ENCODE peak calls at places on chromosomes 16 and 17, in five cellular contexts. W is cardiac muscle cell; U is posterior cingulate gyrus; N is activated CD4-positive, alpha-beta T cell treated with anti-CD3 and anti-CD28 coated beads, Interleukin-2, amount 50 U/mL, for 1 hour; A is amniotic stem cell. C is an unnamed sample.

GRCh38 chr17:71339219-71339618 is 781.6 kb upstream of the SOX9 start:
- DNase-seq in N (no peak), A (no peak), W (peak), U (no peak), C (no peak)

GRCh38 chr17:42844761-42845555 is 578 bp downstream of the AOC2 start:
- DNase-seq in U (no peak), W (no peak), A (no peak), N (no peak), C (no peak)

GRCh38 chr17:71922439-71922838 is 198.4 kb upstream of the SOX9 start:
- DNase-seq in N (no peak), U (no peak), W (peak), A (no peak), C (no peak)

GRCh38 chr17:80453126-80453979 is 23.1 kb downstream of the NPTX1 start:
- DNase-seq in A (no peak), W (no peak), U (no peak), N (no peak), C (no peak)

GRCh38 chr16:85940214-85940613 is 41.3 kb downstream of the IRF8 start:
- DNase-seq in W (no peak), N (no peak), U (no peak), A (no peak), C (no peak)

GRCh38 chr16:4972938-4973587 is 14.9 kb downstream of the SEC14L5 start:
- DNase-seq in A (no peak), U (peak), W (no peak), N (no peak), C (no peak)

GRCh38 chr17:6592193-6592592 is 35.8 kb upstream of the PITPNM3 start:
- DNase-seq in N (no peak), W (no peak), A (no peak), U (no peak), C (peak)

GRCh38 chr17:40112191-40112590 is 9.6 kb upstream of the MSL1 start:
- DNase-seq in W (no peak), A (no peak), N (no peak), U (no peak), C (no peak)

GRCh38 chr16:1075546-1075945 is 3.0 kb downstream of the SSTR5 start:
- DNase-seq in W (no peak), N (no peak), U (no peak), A (no peak), C (no peak)

GRCh38 chr17:43908111-43908721 is 880 bp upstream of the MPP2 start:
- DNase-seq in W (peak), A (peak), U (peak), N (peak), C (peak)

GRCh38 chr17:42598905-42599304 is 10.3 kb downstream of the RETREG3 start:
- DNase-seq in U (no peak), N (no peak), A (no peak), W (no peak), C (no peak)

C was measured in Caco-2.